ENCODE peak calls at places on chromosomes 13 and 19, in seven cellular contexts. Y, Q, E, O, M, N and B are unnamed samples.
A peak's percentile ranks its signal among the peaks of the same experiment; 100 is the strongest.

GRCh38 chr13:32001392-32001768 is 30.2 kb upstream of the FRY start:
- DNase-seq in Q (peak; percentile 24), N (no peak), O (no peak), Y (peak; percentile 20), E (peak; percentile 73), M (no peak), B (no peak)

GRCh38 chr19:3369337-3370213 is 3.2 kb downstream of the NFIC start:
- DNase-seq in E (peak; percentile 42), N (no peak), O (peak; percentile 39), Q (peak; percentile 72), Y (no peak), M (no peak), B (no peak)

GRCh38 chr19:30105316-30105715 is 163.3 kb downstream of the URI1 start:
- DNase-seq in Y (no peak), O (no peak), M (no peak), Q (no peak), E (no peak), N (no peak), B (no peak)

GRCh38 chr19:10567696-10568443 is 909 bp downstream of the CDKN2D start:
- DNase-seq in N (no peak), M (no peak), Q (no peak), Y (peak; percentile 15), E (no peak), O (no peak), B (no peak)

GRCh38 chr13:48159436-48160225 is 64.7 kb upstream of the MED4 start:
- DNase-seq in E (no peak), N (no peak), Q (no peak), O (no peak), M (no peak), Y (no peak), B (no peak)

GRCh38 chr13:31320946-31321345 is 121.2 kb downstream of the B3GLCT start:
- DNase-seq in O (no peak), Q (no peak), M (no peak), N (no peak), E (no peak), Y (no peak), B (no peak)

GRCh38 chr19:6423499-6424189 is 967 bp downstream of the KHSRP start:
- DNase-seq in M (peak; percentile 39), O (peak; percentile 51), N (no peak), E (peak; percentile 66), Y (no peak), Q (no peak), B (no peak)

GRCh38 chr19:41541990-41542584 is 33.9 kb upstream of the CEACAM21 start:
- DNase-seq in E (peak; percentile 31), Q (peak; percentile 53), N (no peak), Y (peak; percentile 77), O (peak; percentile 37), M (peak; percentile 78), B (peak; percentile 69)

GRCh38 chr19:52646571-52647222 is 8.5 kb upstream of the ZNF83 start:
- DNase-seq in E (no peak), N (no peak), M (no peak), Y (no peak), O (no peak), Q (no peak), B (no peak)

GRCh38 chr19:306151-306900 is 15.1 kb upstream of the PLPP2 start:
- DNase-seq in O (no peak), E (no peak), Y (no peak), N (no peak), Q (no peak), M (no peak), B (no peak)

GRCh38 chr19:41225238-41226052 is 6.4 kb downstream of the AXL start:
- DNase-seq in N (peak; percentile 60), O (no peak), Y (no peak), M (peak; percentile 33), Q (no peak), E (peak; percentile 96), B (peak; percentile 30)

GRCh38 chr13:62387642-62388041 is 972.0 kb upstream of the PCDH20 start:
- DNase-seq in M (no peak), O (no peak), E (peak; percentile 34), Q (no peak), Y (no peak), N (no peak), B (no peak)

GRCh38 chr19:2259331-2259730 is 3.1 kb upstream of the JSRP1 start:
- DNase-seq in M (no peak), O (no peak), N (no peak), E (no peak), Y (no peak), Q (no peak), B (no peak)

GRCh38 chr19:35724560-35724959 is 6.8 kb downstream of the KMT2B start:
- DNase-seq in Q (no peak), O (no peak), N (no peak), M (no peak), Y (no peak), E (no peak), B (no peak)

GRCh38 chr19:19405919-19406877 is 723 bp downstream of the GATAD2A start:
- DNase-seq in N (no peak), E (peak; percentile 52), Y (peak; percentile 55), O (peak; percentile 76), Q (peak; percentile 61), M (no peak), B (peak; percentile 43)

GRCh38 chr13:98454389-98454881 is 122.5 kb downstream of the STK24 start:
- DNase-seq in O (no peak), Q (no peak), E (peak; percentile 92), M (no peak), Y (no peak), N (peak; percentile 81), B (no peak)

GRCh38 chr19:28289294-28290063 is 923.5 kb downstream of the UQCRFS1 start:
- DNase-seq in Q (no peak), O (no peak), N (no peak), M (no peak), E (peak; percentile 26), Y (no peak), B (no peak)

GRCh38 chr13:83819611-83820010 is 62.7 kb downstream of the SLITRK1 start:
- DNase-seq in N (no peak), M (no peak), Y (no peak), E (peak; percentile 52), Q (no peak), O (no peak), B (no peak)

GRCh38 chr13:44303681-44304432 is 69.8 kb upstream of the SERP2 start:
- DNase-seq in Y (no peak), E (peak; percentile 43), M (no peak), Q (peak; percentile 78), O (no peak), N (no peak), B (no peak)

GRCh38 chr13:34357435-34358232 is 539.7 kb downstream of the RFC3 start:
- DNase-seq in Y (no peak), Q (no peak), O (no peak), M (no peak), N (no peak), E (peak; percentile 69), B (no peak)

GRCh38 chr19:41939861-41940442 is 11.7 kb upstream of the ERFL start:
- DNase-seq in E (no peak), O (peak; percentile 82), Y (no peak), Q (no peak), M (no peak), N (no peak), B (no peak)

GRCh38 chr13:92719868-92720267 is 506.7 kb upstream of the GPC6 start:
- DNase-seq in O (no peak), Y (no peak), E (peak; percentile 61), Q (no peak), M (no peak), N (no peak), B (no peak)

GRCh38 chr13:76552807-76553206 is 333.4 kb downstream of the KCTD12 start:
- DNase-seq in Q (no peak), O (no peak), M (no peak), Y (no peak), N (no peak), E (no peak), B (no peak)

GRCh38 chr19:17796013-17796837 is 1.3 kb downstream of the B3GNT3 start:
- DNase-seq in N (no peak), Y (no peak), O (no peak), E (no peak), Q (no peak), M (no peak), B (no peak)

GRCh38 chr19:29372461-29372860 is 153.3 kb upstream of the VSTM2B start:
- DNase-seq in E (no peak), N (no peak), M (no peak), O (no peak), Y (no peak), Q (no peak), B (no peak)

GRCh38 chr13:96946709-96947311 is 47.5 kb downstream of the OXGR1 start:
- DNase-seq in Y (no peak), O (no peak), E (no peak), M (no peak), N (no peak), Q (no peak), B (no peak)

GRCh38 chr13:94708031-94708571 is 4.2 kb downstream of the SOX21 start:
- DNase-seq in M (no peak), N (no peak), O (peak; percentile 51), Y (no peak), E (no peak), Q (no peak), B (no peak)

GRCh38 chr13:85093808-85094207 is 705.4 kb downstream of the SLITRK6 start:
- DNase-seq in Y (no peak), N (no peak), Q (no peak), E (peak; percentile 89), M (no peak), O (no peak), B (no peak)

GRCh38 chr19:42253245-42254082 is 1.5 kb downstream of the ERF start:
- DNase-seq in O (peak; percentile 81), Y (peak; percentile 58), E (peak; percentile 36), M (peak; percentile 50), N (no peak), Q (peak; percentile 68), B (peak; percentile 45)

GRCh38 chr19:3710265-3710812 is 2.2 kb downstream of the TJP3 start:
- DNase-seq in Y (no peak), Q (peak; percentile 73), O (no peak), N (no peak), M (no peak), E (peak; percentile 71), B (no peak)

GRCh38 chr13:40064723-40065122 is 409.3 kb downstream of the COG6 start:
- DNase-seq in O (no peak), M (no peak), N (peak; percentile 29), Q (no peak), E (peak; percentile 78), Y (no peak), B (no peak)

GRCh38 chr13:49457221-49457620 is 13.1 kb downstream of the SETDB2 start:
- DNase-seq in O (no peak), N (no peak), Y (no peak), Q (no peak), M (no peak), E (peak; percentile 40), B (no peak)